ENCODE peak calls at places on chromosomes 2 and 18, in seven cellular contexts. R is body of pancreas, Y is stomach, B is esophagus squamous epithelium, J is lower lobe of right lung, A is colonic mucosa, W is right cardiac atrium. F is an unnamed sample.

GRCh38 chr2:237680702-237681478 is 53.5 kb downstream of the LRRFIP1 start:
- DNase-seq in W (no peak), R (no peak), Y (no peak), B (no peak), A (peak; percentile 25), J (no peak), F (no peak)

GRCh38 chr2:23399674-23400261 is 14.8 kb downstream of the KLHL29 start:
- DNase-seq in W (no peak), R (no peak), Y (no peak), A (no peak), B (no peak), J (no peak), F (no peak)

GRCh38 chr2:167581961-167582574 is 665.3 kb downstream of the STK39 start:
- DNase-seq in B (no peak), W (no peak), R (no peak), J (no peak), Y (no peak), A (no peak), F (no peak)

GRCh38 chr2:162282765-162283425 is 35.6 kb downstream of the IFIH1 start:
- DNase-seq in B (no peak), J (no peak), A (no peak), W (no peak), R (no peak), Y (no peak), F (no peak)

GRCh38 chr2:105396254-105397024 is 2.4 kb downstream of the FHL2 start:
- DNase-seq in B (no peak), R (no peak), Y (peak; percentile 74), A (peak; percentile 75), J (no peak), W (peak; percentile 35), F (peak; percentile 92)

GRCh38 chr2:239241431-239241830 is 159.4 kb downstream of the HDAC4 start:
- DNase-seq in Y (no peak), W (no peak), R (no peak), B (no peak), A (no peak), J (no peak), F (no peak)

GRCh38 chr2:135798762-135799161 is 38.2 kb downstream of the LCT start:
- DNase-seq in J (no peak), R (no peak), Y (no peak), B (no peak), A (no peak), W (no peak), F (no peak)

GRCh38 chr2:6780765-6781274 is 84.9 kb downstream of the CMPK2 start:
- DNase-seq in A (peak; percentile 23), R (peak; percentile 53), J (peak; percentile 70), W (peak; percentile 39), Y (peak; percentile 31), B (no peak), F (no peak)

GRCh38 chr18:11175266-11175947 is 26.0 kb upstream of the PIEZO2 start:
- DNase-seq in W (no peak), A (no peak), B (no peak), R (no peak), J (no peak), Y (no peak), F (peak; percentile 69)

GRCh38 chr2:143717053-143717452 is 587.8 kb downstream of the ARHGAP15 start:
- DNase-seq in Y (peak; percentile 42), J (no peak), B (no peak), R (peak; percentile 27), A (peak; percentile 18), W (peak; percentile 18), F (peak; percentile 3)

GRCh38 chr2:240499309-240500301 is 58.2 kb downstream of the ANKMY1 start:
- DNase-seq in Y (peak; percentile 24), A (peak; percentile 10), B (no peak), J (peak; percentile 29), W (no peak), R (no peak), F (peak; percentile 40)

GRCh38 chr2:232588680-232589585 is 38.4 kb downstream of the EIF4E2 start:
- DNase-seq in Y (peak; percentile 86), J (peak; percentile 51), A (peak; percentile 84), W (peak; percentile 48), R (peak; percentile 88), B (no peak), F (no peak)

GRCh38 chr2:120245933-120246332 is 6.7 kb upstream of the RALB start:
- DNase-seq in J (no peak), W (no peak), B (no peak), Y (no peak), A (peak; percentile 60), R (no peak), F (no peak)

GRCh38 chr2:68870215-68870614 is 982 bp downstream of the BMP10 start:
- DNase-seq in A (no peak), Y (no peak), B (no peak), R (no peak), J (no peak), W (no peak), F (no peak)

GRCh38 chr2:218031771-218032257 is 29.0 kb upstream of the TNS1 start:
- DNase-seq in A (no peak), R (no peak), J (no peak), B (no peak), W (no peak), Y (no peak), F (no peak)

GRCh38 chr2:7621018-7621814 is 704.0 kb downstream of the RNF144A start:
- DNase-seq in W (no peak), B (no peak), R (no peak), A (no peak), Y (no peak), J (no peak), F (no peak)

GRCh38 chr2:199442173-199442572 is 15.6 kb downstream of the SATB2 start:
- DNase-seq in Y (no peak), R (no peak), J (no peak), A (no peak), B (no peak), W (no peak), F (no peak)

GRCh38 chr2:68203587-68203986 is 45.9 kb downstream of the PNO1 start:
- DNase-seq in J (no peak), W (no peak), A (no peak), R (no peak), Y (no peak), B (no peak), F (no peak)

DNA sequence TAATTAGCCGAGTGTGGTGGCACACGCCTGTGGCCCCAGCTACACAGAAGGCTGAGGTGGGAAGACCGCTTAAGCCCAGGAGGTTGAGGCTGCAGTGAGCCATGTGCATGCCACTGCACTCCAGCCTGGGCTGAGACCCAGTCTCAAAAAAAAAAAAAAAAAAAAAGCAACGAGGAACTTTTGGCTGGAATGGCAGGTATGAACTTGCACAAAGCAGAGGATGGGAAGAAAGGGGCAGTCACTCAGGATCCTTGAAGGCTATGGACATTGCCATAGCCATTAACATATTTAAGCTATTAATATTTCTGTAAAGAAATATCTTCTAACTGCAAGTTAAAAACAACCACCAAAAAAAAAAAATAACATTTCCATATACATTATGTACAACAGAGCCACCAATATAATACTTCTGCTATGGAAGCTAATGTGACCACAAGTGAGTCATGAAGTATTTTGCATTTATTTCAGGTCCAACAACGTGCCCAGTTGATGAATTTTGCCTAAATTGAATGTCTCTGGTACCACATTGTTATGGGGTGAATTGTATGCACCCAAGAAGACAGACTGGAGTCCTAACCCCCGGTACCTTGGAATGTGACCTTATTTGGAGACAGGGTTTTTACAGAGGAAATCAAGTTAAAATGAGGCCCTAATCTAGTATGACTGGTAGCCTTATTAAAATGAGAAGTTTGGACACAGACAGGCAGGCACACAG is 102.9 kb downstream of the RBMS1 start:
- DNase-seq in B (no peak), A (no peak), Y (no peak), W (no peak), J (no peak), R (no peak), F (peak; percentile 55)
- H3K4me1 ChIP-seq in B (peaks cover 91% of the 10 kb centered on the region), A (no peaks in the 10 kb centered on the region), Y (peaks cover 100% of the 10 kb centered on the region), W (peaks cover 19% of the 10 kb centered on the region), J (peaks cover 89% of the 10 kb centered on the region), R (no peaks in the 10 kb centered on the region), F (peaks cover 81% of the 10 kb centered on the region)

GRCh38 chr2:205768341-205768740 is 86.0 kb downstream of the NRP2 start:
- DNase-seq in R (no peak), W (no peak), A (no peak), B (no peak), J (no peak), Y (no peak), F (no peak)

GRCh38 chr2:205769494-205769848 is 87.2 kb downstream of the NRP2 start:
- DNase-seq in J (no peak), A (no peak), Y (no peak), B (no peak), R (no peak), W (no peak), F (no peak)

GRCh38 chr2:205769879-205770278 is 87.6 kb downstream of the NRP2 start:
- DNase-seq in R (no peak), B (no peak), W (no peak), A (no peak), Y (peak; percentile 44), J (no peak), F (no peak)

GRCh38 chr2:205767617-205768016 is 85.3 kb downstream of the NRP2 start:
- DNase-seq in W (no peak), R (no peak), A (no peak), Y (no peak), J (no peak), B (no peak), F (no peak)

DNA sequence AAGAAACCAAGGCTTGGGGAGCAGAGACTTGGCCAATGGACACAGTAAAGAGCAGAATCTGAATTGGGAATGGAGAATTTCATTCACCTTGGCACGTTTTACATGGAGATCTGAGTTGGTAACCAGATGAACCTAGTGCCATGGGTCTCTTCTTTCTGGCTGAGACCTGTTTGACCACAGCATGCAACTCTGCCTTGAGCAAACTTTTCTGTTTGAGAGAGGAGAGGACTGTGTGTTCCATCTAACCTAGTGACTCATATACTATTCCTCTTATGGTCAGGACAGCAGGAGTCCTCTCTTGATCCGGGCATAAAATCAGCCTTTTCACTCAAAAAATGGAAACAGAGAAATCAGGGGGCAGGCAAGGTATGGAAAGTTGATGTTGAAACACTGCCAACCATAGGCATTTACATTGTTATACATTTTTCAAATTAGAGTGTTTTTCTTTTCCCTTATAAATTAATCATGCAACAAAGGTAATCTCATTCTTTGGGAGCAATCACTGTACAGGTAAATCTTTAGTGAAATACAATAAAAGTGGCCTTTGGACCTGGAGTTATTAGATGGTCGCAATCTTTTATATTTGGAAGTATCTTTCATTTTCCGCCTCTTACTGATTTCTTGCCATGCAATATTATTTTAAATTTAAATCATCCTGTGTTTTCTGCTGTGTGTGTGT is 86.7 kb downstream of the NRP2 start:
- DNase-seq in J (no peak), Y (no peak), W (no peak), A (no peak), B (no peak), R (no peak), F (peak; percentile 32)
- H3K4me1 ChIP-seq in J (peaks cover 47% of the 10 kb centered on the region), Y (peaks cover 77% of the 10 kb centered on the region), W (peaks cover 2% of the 10 kb centered on the region), A (peaks cover 7% of the 10 kb centered on the region), B (peaks cover 65% of the 10 kb centered on the region), R (peaks cover 3% of the 10 kb centered on the region), F (peaks cover 42% of the 10 kb centered on the region)

GRCh38 chr2:64379221-64379620 is 74.7 kb upstream of the LGALSL start:
- DNase-seq in Y (no peak), B (no peak), R (no peak), W (no peak), J (no peak), A (no peak), F (no peak)
- H3K4me1 ChIP-seq in Y (no peaks in the 10 kb centered on the region), B (peaks cover 6% of the 10 kb centered on the region), R (peaks cover 6% of the 10 kb centered on the region), W (peaks cover 5% of the 10 kb centered on the region), J (peaks cover 3% of the 10 kb centered on the region), A (no peaks in the 10 kb centered on the region), F (no peaks in the 10 kb centered on the region)

DNA sequence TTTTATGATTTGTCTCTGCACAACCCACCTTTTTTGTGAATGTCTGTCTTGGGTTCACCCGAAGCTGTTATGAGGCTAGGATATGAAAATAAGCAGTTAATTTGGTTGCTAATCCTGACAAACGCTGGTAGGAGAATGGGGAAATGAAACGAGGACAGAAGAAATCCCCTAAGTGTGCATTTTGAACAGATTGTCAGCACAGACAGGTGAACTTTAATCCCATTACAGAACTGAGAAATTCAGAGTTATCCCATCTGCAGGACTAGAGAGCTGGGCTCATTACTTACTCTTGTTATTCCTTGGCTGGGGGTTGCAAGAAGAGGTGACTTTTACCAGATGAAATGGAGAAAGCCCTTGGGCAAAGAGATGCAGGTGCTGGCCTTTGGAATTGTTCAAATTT is 123.3 kb upstream of the NYAP2 start:
- DNase-seq in R (no peak), Y (no peak), W (no peak), A (no peak), J (no peak), B (no peak), F (no peak)
- H3K4me1 ChIP-seq in R (no peaks in the 10 kb centered on the region), Y (no peaks in the 10 kb centered on the region), W (no peaks in the 10 kb centered on the region), A (no peaks in the 10 kb centered on the region), J (no peaks in the 10 kb centered on the region), B (no peaks in the 10 kb centered on the region), F (no peaks in the 10 kb centered on the region)